ENCODE peak calls at places on chromosome X, in four cellular contexts. Y is posterior vena cava, A is GM04503, G is endothelial cell. E is an unnamed sample.

GRCh38 chrX:144006811-144007210 is 122.9 kb downstream of the UBE2NL start:
- DNase-seq in Y (no peak), A (peak), G (no peak), E (no peak)

GRCh38 chrX:38806875-38807601 is 5.8 kb downstream of the MID1IP1 start:
- DNase-seq in Y (no peak), A (no peak), G (no peak), E (no peak)

GRCh38 chrX:118644378-118644777 is 83.0 kb upstream of the IL13RA1 start:
- DNase-seq in Y (no peak), A (no peak), G (no peak), E (peak)

GRCh38 chrX:150080497-150080896 is 142.2 kb upstream of the EOLA2 start:
- DNase-seq in Y (no peak), A (no peak), G (no peak), E (no peak)

GRCh38 chrX:50838820-50839600 is 25.0 kb upstream of the SHROOM4 start:
- DNase-seq in Y (no peak), A (no peak), G (no peak), E (no peak)

GRCh38 chrX:31609130-31609529 is 537.3 kb upstream of the FTHL17 start:
- DNase-seq in Y (no peak), A (peak), G (no peak), E (no peak)

GRCh38 chrX:55758033-55758432 is 40.5 kb downstream of the RRAGB start:
- DNase-seq in Y (no peak), A (no peak), G (no peak), E (no peak)

GRCh38 chrX:127128282-127128681 is 308.8 kb downstream of the PRR32 start:
- DNase-seq in Y (peak), A (no peak), G (no peak), E (no peak)

GRCh38 chrX:39688576-39689373 is 409.0 kb downstream of the BCOR start:
- DNase-seq in Y (peak), A (no peak), G (peak), E (peak)

GRCh38 chrX:102516314-102516936 is at the start of gene TMSB15A:
- DNase-seq in Y (peak), A (no peak), G (peak), E (peak)

GRCh38 chrX:115561605-115562491 is 874 bp downstream of the PLS3 start:
- DNase-seq in Y (no peak), A (no peak), G (peak), E (peak)

GRCh38 chrX:41721590-41721989 is 2.4 kb upstream of the GPR82 start:
- DNase-seq in Y (no peak), A (no peak), G (no peak), E (no peak)

GRCh38 chrX:48937065-48937907 is 18.5 kb upstream of the PIM2 start:
- DNase-seq in Y (peak), A (no peak), G (no peak), E (no peak)

GRCh38 chrX:94454159-94454558 is 780.2 kb downstream of the FAM133A start:
- DNase-seq in Y (no peak), A (no peak), G (no peak), E (no peak)

GRCh38 chrX:13645464-13646153 is 7.3 kb upstream of the TCEANC start:
- DNase-seq in Y (no peak), A (no peak), G (no peak), E (no peak)

GRCh38 chrX:135213200-135213844 is 38.5 kb upstream of the ETDA start:
- DNase-seq in Y (no peak), A (no peak), G (no peak), E (no peak)

GRCh38 chrX:18426004-18426320 is 554 bp downstream of the CDKL5 start:
- DNase-seq in Y (no peak), A (no peak), G (peak), E (no peak)

E was measured in NCI-H146.